ENCODE peak calls at places on chromosome 15, in six cellular contexts. One of them, this sample, is unnamed.

GRCh38 chr15:31145271-31145911 is 43.9 kb upstream of the TRPM1 start:
- DNase-seq in NCI-H774: no peak
- DNase-seq in AG04450: no peak
- DNase-seq in body of pancreas: no peak
- DNase-seq in colonic mucosa: no peak
- DNase-seq in NCI-H460: no peak
- DNase-seq in this sample: no peak

GRCh38 chr15:101102746-101103145 is 149.1 kb downstream of the CHSY1 start:
- DNase-seq in NCI-H774: no peak
- DNase-seq in AG04450: no peak
- DNase-seq in body of pancreas: no peak
- DNase-seq in colonic mucosa: no peak
- DNase-seq in NCI-H460: no peak
- DNase-seq in this sample: no peak

GRCh38 chr15:59278120-59278519 is 71.5 kb downstream of the LDHAL6B start:
- DNase-seq in NCI-H774: no peak
- DNase-seq in AG04450: no peak
- DNase-seq in body of pancreas: no peak
- DNase-seq in colonic mucosa: no peak
- DNase-seq in NCI-H460: no peak
- DNase-seq in this sample: no peak

GRCh38 chr15:99132122-99132521 is 27.2 kb downstream of the SYNM start:
- DNase-seq in NCI-H774: no peak
- DNase-seq in AG04450: no peak
- DNase-seq in body of pancreas: no peak
- DNase-seq in colonic mucosa: no peak
- DNase-seq in NCI-H460: no peak
- DNase-seq in this sample: no peak

GRCh38 chr15:22226034-22226790 is 145.9 kb downstream of the OR4M2 start:
- DNase-seq in NCI-H774: no peak
- DNase-seq in AG04450: no peak
- DNase-seq in body of pancreas: no peak
- DNase-seq in colonic mucosa: no peak
- DNase-seq in NCI-H460: no peak
- DNase-seq in this sample: no peak

GRCh38 chr15:62933388-62933787 is 109.2 kb upstream of the TPM1 start:
- DNase-seq in NCI-H774: no peak
- DNase-seq in AG04450: no peak
- DNase-seq in body of pancreas: no peak
- DNase-seq in colonic mucosa: no peak
- DNase-seq in NCI-H460: no peak
- DNase-seq in this sample: no peak

GRCh38 chr15:76467136-76467535 is 130.6 kb downstream of the ISL2 start:
- DNase-seq in NCI-H774: no peak
- DNase-seq in AG04450: no peak
- DNase-seq in body of pancreas: no peak
- DNase-seq in colonic mucosa: no peak
- DNase-seq in NCI-H460: no peak
- DNase-seq in this sample: no peak

GRCh38 chr15:65057549-65057940 is 10.2 kb downstream of the RASL12 start:
- DNase-seq in NCI-H774: no peak
- DNase-seq in AG04450: no peak
- DNase-seq in body of pancreas: no peak
- DNase-seq in colonic mucosa: no peak
- DNase-seq in NCI-H460: no peak
- DNase-seq in this sample: peak; percentile 16

GRCh38 chr15:67178569-67179210 is 75.8 kb downstream of the AAGAB start:
- DNase-seq in NCI-H774: no peak
- DNase-seq in AG04450: peak; percentile 97
- DNase-seq in body of pancreas: no peak
- DNase-seq in colonic mucosa: no peak
- DNase-seq in NCI-H460: no peak
- DNase-seq in this sample: no peak

GRCh38 chr15:81959196-81959595 is 86.6 kb downstream of the MEX3B start:
- DNase-seq in NCI-H774: no peak
- DNase-seq in AG04450: no peak
- DNase-seq in body of pancreas: no peak
- DNase-seq in colonic mucosa: no peak
- DNase-seq in NCI-H460: no peak
- DNase-seq in this sample: no peak

GRCh38 chr15:76844096-76844495 is 61.0 kb downstream of the SCAPER start:
- DNase-seq in NCI-H774: no peak
- DNase-seq in AG04450: no peak
- DNase-seq in body of pancreas: no peak
- DNase-seq in colonic mucosa: no peak
- DNase-seq in NCI-H460: no peak
- DNase-seq in this sample: no peak

GRCh38 chr15:60479711-60480110 is 769 bp upstream of the ICE2 start:
- DNase-seq in NCI-H774: peak; percentile 14
- DNase-seq in AG04450: no peak
- DNase-seq in body of pancreas: no peak
- DNase-seq in colonic mucosa: peak; percentile 25
- DNase-seq in NCI-H460: no peak
- DNase-seq in this sample: no peak

GRCh38 chr15:62648954-62649353 is 393.6 kb upstream of the TPM1 start:
- DNase-seq in NCI-H774: no peak
- DNase-seq in AG04450: no peak
- DNase-seq in body of pancreas: peak; percentile 21
- DNase-seq in colonic mucosa: no peak
- DNase-seq in NCI-H460: no peak
- DNase-seq in this sample: peak; percentile 18

GRCh38 chr15:70437882-70438331 is 325.5 kb downstream of the UACA start:
- DNase-seq in NCI-H774: no peak
- DNase-seq in AG04450: no peak
- DNase-seq in body of pancreas: no peak
- DNase-seq in colonic mucosa: no peak
- DNase-seq in NCI-H460: no peak
- DNase-seq in this sample: no peak

GRCh38 chr15:66503780-66504562 is 684 bp downstream of the RPL4 start:
- DNase-seq in NCI-H774: no peak
- DNase-seq in AG04450: no peak
- DNase-seq in body of pancreas: no peak
- DNase-seq in colonic mucosa: no peak
- DNase-seq in NCI-H460: no peak
- DNase-seq in this sample: no peak

GRCh38 chr15:76340198-76340801 is 3.7 kb downstream of the ISL2 start:
- DNase-seq in NCI-H774: peak; percentile 18
- DNase-seq in AG04450: no peak
- DNase-seq in body of pancreas: peak; percentile 20
- DNase-seq in colonic mucosa: no peak
- DNase-seq in NCI-H460: no peak
- DNase-seq in this sample: no peak

GRCh38 chr15:60326824-60327654 is 70.7 kb downstream of the ANXA2 start:
- DNase-seq in NCI-H774: peak; percentile 34
- DNase-seq in AG04450: peak; percentile 20
- DNase-seq in body of pancreas: peak; percentile 38
- DNase-seq in colonic mucosa: peak; percentile 29
- DNase-seq in NCI-H460: peak; percentile 65
- DNase-seq in this sample: peak; percentile 47

GRCh38 chr15:48084759-48085420 is 35.9 kb upstream of the SLC24A5 start:
- DNase-seq in NCI-H774: peak; percentile 10
- DNase-seq in AG04450: no peak
- DNase-seq in body of pancreas: no peak
- DNase-seq in colonic mucosa: no peak
- DNase-seq in NCI-H460: peak; percentile 17
- DNase-seq in this sample: no peak